ENCODE peak calls at places on chromosomes 4 and X, in ten cellular contexts. P is choroid plexus epithelial cell, J is AG09309, S is tibial artery, E is left lung, C is heart right ventricle, N is fibroblast of mammary gland, D is neural progenitor cell, Y is mammary epithelial cell, H is PC-9. K is an unnamed sample.

GRCh38 chrX:154000051-154000450 is 19.7 kb downstream of the IRAK1 start:
- DNase-seq in E (no peak), P (no peak), H (peak), N (no peak), S (no peak), C (no peak), J (no peak), D (no peak), Y (no peak), K (no peak)

GRCh38 chr4:148774134-148774533 is 331.9 kb upstream of the NR3C2 start:
- DNase-seq in D (no peak), S (no peak), C (no peak), P (no peak), Y (no peak), E (no peak), N (no peak), H (no peak), J (no peak), K (no peak)

GRCh38 chrX:39772057-39772832 is 325.5 kb downstream of the BCOR start:
- DNase-seq in N (no peak), H (no peak), J (no peak), P (peak), Y (no peak), D (no peak), S (no peak), E (no peak), C (no peak), K (no peak)

GRCh38 chrX:123920065-123920785 is 41.3 kb upstream of the STAG2 start:
- DNase-seq in Y (peak), E (no peak), S (no peak), N (peak), C (no peak), P (peak), J (no peak), H (no peak), D (no peak), K (no peak)

GRCh38 chr4:53055274-53055673 is 193.2 kb downstream of the RASL11B start:
- DNase-seq in E (no peak), C (no peak), D (no peak), J (peak), S (no peak), P (peak), H (no peak), Y (peak), N (peak), K (no peak)

GRCh38 chr4:15396157-15396800 is 31.6 kb upstream of the C1QTNF7 start:
- DNase-seq in P (peak), H (no peak), S (no peak), D (peak), Y (peak), E (peak), N (peak), C (no peak), J (no peak), K (peak)

GRCh38 chrX:85963736-85964135 is 83.6 kb downstream of the CHM start:
- DNase-seq in E (no peak), S (no peak), P (peak), Y (peak), C (no peak), H (no peak), D (no peak), J (peak), N (peak), K (no peak)

GRCh38 chr4:136637071-136637777 is 895.1 kb downstream of the PCDH18 start:
- DNase-seq in Y (no peak), E (no peak), S (no peak), D (peak), N (peak), J (no peak), H (no peak), P (peak), C (no peak), K (no peak)

GRCh38 chr4:1683903-1684755 is at the start of gene FAM53A:
- DNase-seq in N (peak), E (peak), P (peak), H (peak), C (peak), S (peak), J (peak), D (peak), Y (peak), K (peak)

GRCh38 chr4:40455340-40455902 is 120.3 kb downstream of the CHRNA9 start:
- DNase-seq in J (no peak), H (no peak), C (no peak), E (peak), D (no peak), Y (peak), N (peak), S (no peak), P (no peak), K (no peak)

GRCh38 chr4:72857787-72858186 is 211.7 kb downstream of the COX18 start:
- DNase-seq in S (no peak), E (no peak), P (peak), N (peak), D (no peak), C (no peak), Y (peak), H (no peak), J (peak), K (no peak)

GRCh38 chrX:69021095-69021494 is 144.2 kb downstream of the PJA1 start:
- DNase-seq in H (no peak), N (no peak), S (no peak), D (peak), J (no peak), Y (no peak), C (no peak), E (no peak), P (no peak), K (no peak)

GRCh38 chr4:80803337-80803736 is 227.2 kb upstream of the BMP3 start:
- DNase-seq in Y (no peak), P (no peak), N (no peak), H (no peak), C (no peak), D (no peak), S (no peak), J (no peak), E (no peak), K (no peak)

GRCh38 chr4:185987976-185988627 is 80.9 kb upstream of the TLR3 start:
- DNase-seq in E (no peak), H (no peak), S (no peak), J (no peak), Y (no peak), P (peak), N (peak), C (no peak), D (no peak), K (no peak)
- H3K4me3 ChIP-seq in E (no peak), H (no peak), S (no peak), J (no peak), Y (no peak), P (no peak), N (no peak), C (no peak), D (no peak), K (no peak)

GRCh38 chrX:104253567-104254441 is 929 bp downstream of the ESX1 start:
- DNase-seq in S (no peak), E (no peak), N (no peak), P (no peak), H (peak), C (no peak), J (no peak), Y (peak), D (peak), K (no peak)
- TF ChIP-seq CTCF in S (no peak), E (no peak), N (no peak), P (peak), H (no peak), C (no peak), J (no peak), Y (no peak), D (peak), K (no peak)

GRCh38 chr4:85806346-85806745 is 331.4 kb downstream of the ARHGAP24 start:
- DNase-seq in H (no peak), P (no peak), S (no peak), Y (no peak), C (no peak), D (no peak), J (no peak), N (no peak), E (no peak), K (no peak)

GRCh38 chr4:85808864-85809263 is 333.9 kb downstream of the ARHGAP24 start:
- DNase-seq in P (no peak), D (no peak), N (no peak), H (no peak), E (no peak), J (no peak), Y (no peak), C (no peak), S (no peak), K (no peak)

GRCh38 chr4:85808104-85808503 is 333.2 kb downstream of the ARHGAP24 start:
- DNase-seq in S (no peak), P (no peak), C (no peak), J (no peak), Y (no peak), N (no peak), E (no peak), D (no peak), H (no peak), K (no peak)

GRCh38 chr4:85803846-85804245 is 328.9 kb downstream of the ARHGAP24 start:
- DNase-seq in P (no peak), N (no peak), D (no peak), C (no peak), J (no peak), Y (no peak), E (no peak), S (no peak), H (no peak), K (no peak)

DNA sequence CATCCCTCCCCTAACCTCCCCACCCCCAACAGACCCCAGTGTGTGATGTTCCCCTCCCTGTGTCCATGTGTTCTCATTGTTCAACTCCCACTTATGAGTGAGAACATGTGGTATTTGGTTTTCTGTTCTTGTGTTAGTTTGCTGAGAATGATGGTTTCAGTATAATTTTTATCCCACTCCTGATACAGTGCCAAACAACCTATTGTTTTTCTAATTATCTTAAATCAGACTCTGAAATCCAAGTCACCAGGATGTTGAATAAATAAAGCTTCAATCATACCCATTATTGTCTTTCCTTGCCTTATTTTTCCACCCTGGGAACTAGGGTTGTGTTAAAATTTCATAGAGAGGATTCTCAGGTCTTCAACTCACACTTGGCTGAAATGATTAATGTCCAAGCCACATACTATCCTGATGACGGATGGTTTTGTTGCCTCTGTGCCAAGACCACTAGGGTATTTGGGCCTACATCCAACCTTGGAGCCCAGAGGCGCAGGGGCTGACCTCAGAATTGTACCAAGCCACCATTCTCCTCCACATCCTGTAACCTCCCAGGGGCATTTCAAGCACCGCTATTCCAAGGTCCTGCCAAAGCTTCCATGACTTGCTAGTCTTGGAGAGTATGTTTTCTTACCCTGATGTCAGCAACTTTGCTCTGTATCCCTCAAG is 332.4 kb downstream of the ARHGAP24 start:
- DNase-seq in Y (peak), P (peak), C (peak), D (no peak), J (peak), N (peak), S (peak), H (no peak), E (no peak), K (no peak)
- H3K4me3 ChIP-seq in Y (no peak), P (no peak), C (no peak), D (no peak), J (no peak), N (no peak), S (no peak), H (no peak), E (no peak), K (no peak)

GRCh38 chrX:125202486-125203378 is 116.9 kb upstream of the TEX13C start:
- DNase-seq in Y (no peak), D (peak), H (no peak), P (no peak), N (no peak), C (no peak), E (no peak), S (no peak), J (no peak), K (no peak)

GRCh38 chrX:125203379-125203736 is 116.3 kb upstream of the TEX13C start:
- DNase-seq in Y (no peak), J (no peak), N (no peak), S (peak), C (no peak), E (no peak), H (no peak), D (peak), P (no peak), K (no peak)

GRCh38 chrX:125203737-125204578 is 115.7 kb upstream of the TEX13C start:
- DNase-seq in N (no peak), P (peak), Y (peak), C (peak), H (no peak), D (peak), S (peak), E (no peak), J (no peak), K (no peak)

GRCh38 chrX:125205918-125206665 is 113.6 kb upstream of the TEX13C start:
- DNase-seq in S (peak), N (no peak), Y (no peak), P (no peak), D (peak), E (no peak), J (no peak), H (no peak), C (no peak), K (no peak)

GRCh38 chrX:125205084-125205917 is 114.4 kb upstream of the TEX13C start:
- DNase-seq in E (peak), P (peak), J (no peak), N (peak), C (peak), H (no peak), D (peak), S (peak), Y (peak), K (no peak)
- TF ChIP-seq CTCF in E (no peak), P (no peak), J (peak), N (no peak), C (peak), H (no peak), D (peak), S (peak), Y (no peak), K (no peak)

GRCh38 chr4:55124337-55125076 is 888 bp downstream of the KDR start:
- DNase-seq in S (no peak), Y (no peak), N (peak), C (no peak), H (no peak), D (peak), J (no peak), P (peak), E (no peak), K (no peak)
- H3K4me3 ChIP-seq in S (peak), Y (no peak), N (peak), C (peak), H (no peak), D (peak), J (no peak), P (peak), E (peak), K (no peak)